ENCODE peak calls at places on chromosomes 5 and 9, in nine cellular contexts. One of them, this sample, is unnamed.
A peak's percentile ranks its signal among the peaks of the same experiment; 100 is the strongest.

GRCh38 chr9:123318192-123318591 is 37.8 kb upstream of the CRB2 start:
- DNase-seq in NCI-H2081: no peak
- DNase-seq in AG08396: no peak
- DNase-seq in mammary epithelial cell: no peak
- DNase-seq in activated CD4-positive, alpha-beta T cell treated with anti-CD3 and anti-CD28 coated beads, Interleukin-2, amount 50 U/mL, for 4 hours: no peak
- DNase-seq in NCI-H510A treated with DMSO at 0.1 percent for 48 hours: no peak
- DNase-seq in ELR: no peak
- DNase-seq in lung: no peak
- DNase-seq in cardiac muscle cell: peak; percentile 21
- DNase-seq in this sample: no peak

GRCh38 chr5:949815-950560 is 57.3 kb downstream of the TRIP13 start:
- DNase-seq in activated CD4-positive, alpha-beta T cell treated with anti-CD3 and anti-CD28 coated beads, Interleukin-2, amount 50 U/mL, for 4 hours: no peak
- DNase-seq in AG08396: no peak
- DNase-seq in lung: no peak
- DNase-seq in NCI-H2081: no peak
- DNase-seq in NCI-H510A treated with DMSO at 0.1 percent for 48 hours: no peak
- DNase-seq in ELR: no peak
- DNase-seq in mammary epithelial cell: no peak
- DNase-seq in cardiac muscle cell: no peak
- DNase-seq in this sample: peak; percentile 54

GRCh38 chr9:137304383-137305059 is 2.5 kb upstream of the NRARP start:
- DNase-seq in AG08396: no peak
- DNase-seq in mammary epithelial cell: no peak
- DNase-seq in cardiac muscle cell: no peak
- DNase-seq in NCI-H510A treated with DMSO at 0.1 percent for 48 hours: no peak
- DNase-seq in lung: no peak
- DNase-seq in NCI-H2081: no peak
- DNase-seq in ELR: peak; percentile 32
- DNase-seq in activated CD4-positive, alpha-beta T cell treated with anti-CD3 and anti-CD28 coated beads, Interleukin-2, amount 50 U/mL, for 4 hours: no peak
- DNase-seq in this sample: no peak

GRCh38 chr9:34485822-34486221 is 27.2 kb downstream of the DNAI1 start:
- DNase-seq in NCI-H2081: no peak
- DNase-seq in mammary epithelial cell: no peak
- DNase-seq in ELR: no peak
- DNase-seq in AG08396: no peak
- DNase-seq in NCI-H510A treated with DMSO at 0.1 percent for 48 hours: no peak
- DNase-seq in cardiac muscle cell: no peak
- DNase-seq in lung: no peak
- DNase-seq in activated CD4-positive, alpha-beta T cell treated with anti-CD3 and anti-CD28 coated beads, Interleukin-2, amount 50 U/mL, for 4 hours: no peak
- DNase-seq in this sample: no peak

GRCh38 chr9:137044042-137044441 is 1.9 kb downstream of the NPDC1 start:
- DNase-seq in activated CD4-positive, alpha-beta T cell treated with anti-CD3 and anti-CD28 coated beads, Interleukin-2, amount 50 U/mL, for 4 hours: no peak
- DNase-seq in NCI-H510A treated with DMSO at 0.1 percent for 48 hours: no peak
- DNase-seq in cardiac muscle cell: no peak
- DNase-seq in ELR: no peak
- DNase-seq in mammary epithelial cell: no peak
- DNase-seq in AG08396: no peak
- DNase-seq in NCI-H2081: no peak
- DNase-seq in lung: no peak
- DNase-seq in this sample: no peak

GRCh38 chr9:17695482-17695881 is 116.6 kb downstream of the SH3GL2 start:
- DNase-seq in activated CD4-positive, alpha-beta T cell treated with anti-CD3 and anti-CD28 coated beads, Interleukin-2, amount 50 U/mL, for 4 hours: no peak
- DNase-seq in mammary epithelial cell: no peak
- DNase-seq in NCI-H2081: no peak
- DNase-seq in NCI-H510A treated with DMSO at 0.1 percent for 48 hours: no peak
- DNase-seq in lung: no peak
- DNase-seq in ELR: no peak
- DNase-seq in AG08396: no peak
- DNase-seq in cardiac muscle cell: no peak
- DNase-seq in this sample: no peak

GRCh38 chr5:6489786-6490185 is 41.1 kb downstream of the UBE2QL1 start:
- DNase-seq in cardiac muscle cell: no peak
- DNase-seq in AG08396: no peak
- DNase-seq in lung: no peak
- DNase-seq in ELR: no peak
- DNase-seq in mammary epithelial cell: no peak
- DNase-seq in NCI-H2081: no peak
- DNase-seq in NCI-H510A treated with DMSO at 0.1 percent for 48 hours: no peak
- DNase-seq in activated CD4-positive, alpha-beta T cell treated with anti-CD3 and anti-CD28 coated beads, Interleukin-2, amount 50 U/mL, for 4 hours: no peak
- DNase-seq in this sample: no peak

GRCh38 chr5:175120412-175120811 is 323.6 kb downstream of the DRD1 start:
- DNase-seq in mammary epithelial cell: no peak
- DNase-seq in activated CD4-positive, alpha-beta T cell treated with anti-CD3 and anti-CD28 coated beads, Interleukin-2, amount 50 U/mL, for 4 hours: no peak
- DNase-seq in NCI-H510A treated with DMSO at 0.1 percent for 48 hours: no peak
- DNase-seq in NCI-H2081: no peak
- DNase-seq in cardiac muscle cell: no peak
- DNase-seq in lung: no peak
- DNase-seq in ELR: no peak
- DNase-seq in AG08396: no peak
- DNase-seq in this sample: no peak

GRCh38 chr9:138038244-138038671 is 160.7 kb downstream of the CACNA1B start:
- DNase-seq in ELR: no peak
- DNase-seq in activated CD4-positive, alpha-beta T cell treated with anti-CD3 and anti-CD28 coated beads, Interleukin-2, amount 50 U/mL, for 4 hours: no peak
- DNase-seq in cardiac muscle cell: no peak
- DNase-seq in NCI-H2081: no peak
- DNase-seq in mammary epithelial cell: no peak
- DNase-seq in NCI-H510A treated with DMSO at 0.1 percent for 48 hours: no peak
- DNase-seq in lung: no peak
- DNase-seq in AG08396: no peak
- DNase-seq in this sample: no peak

GRCh38 chr9:69811329-69811989 is 9.2 kb upstream of the CFAP95 start:
- DNase-seq in lung: no peak
- DNase-seq in NCI-H510A treated with DMSO at 0.1 percent for 48 hours: no peak
- DNase-seq in AG08396: no peak
- DNase-seq in activated CD4-positive, alpha-beta T cell treated with anti-CD3 and anti-CD28 coated beads, Interleukin-2, amount 50 U/mL, for 4 hours: no peak
- DNase-seq in mammary epithelial cell: no peak
- DNase-seq in NCI-H2081: no peak
- DNase-seq in cardiac muscle cell: no peak
- DNase-seq in ELR: no peak
- DNase-seq in this sample: no peak

GRCh38 chr5:10277773-10278630 is 27.9 kb downstream of the CCT5 start:
- DNase-seq in cardiac muscle cell: no peak
- DNase-seq in NCI-H510A treated with DMSO at 0.1 percent for 48 hours: no peak
- DNase-seq in lung: no peak
- DNase-seq in activated CD4-positive, alpha-beta T cell treated with anti-CD3 and anti-CD28 coated beads, Interleukin-2, amount 50 U/mL, for 4 hours: no peak
- DNase-seq in AG08396: no peak
- DNase-seq in mammary epithelial cell: no peak
- DNase-seq in NCI-H2081: no peak
- DNase-seq in ELR: no peak
- DNase-seq in this sample: no peak

GRCh38 chr5:59793000-59793399 is 100.5 kb downstream of the PDE4D start:
- DNase-seq in NCI-H510A treated with DMSO at 0.1 percent for 48 hours: no peak
- DNase-seq in AG08396: peak; percentile 41
- DNase-seq in lung: no peak
- DNase-seq in activated CD4-positive, alpha-beta T cell treated with anti-CD3 and anti-CD28 coated beads, Interleukin-2, amount 50 U/mL, for 4 hours: no peak
- DNase-seq in ELR: peak; percentile 96
- DNase-seq in NCI-H2081: no peak
- DNase-seq in mammary epithelial cell: peak; percentile 93
- DNase-seq in cardiac muscle cell: peak; percentile 94
- DNase-seq in this sample: no peak

GRCh38 chr9:13034696-13035006 is 244.8 kb downstream of the MPDZ start:
- DNase-seq in AG08396: no peak
- DNase-seq in mammary epithelial cell: no peak
- DNase-seq in NCI-H2081: no peak
- DNase-seq in cardiac muscle cell: peak; percentile 21
- DNase-seq in ELR: no peak
- DNase-seq in NCI-H510A treated with DMSO at 0.1 percent for 48 hours: peak; percentile 51
- DNase-seq in lung: no peak
- DNase-seq in activated CD4-positive, alpha-beta T cell treated with anti-CD3 and anti-CD28 coated beads, Interleukin-2, amount 50 U/mL, for 4 hours: no peak
- DNase-seq in this sample: peak; percentile 30

GRCh38 chr5:101686541-101686940 is 609.5 kb downstream of the SLCO4C1 start:
- DNase-seq in NCI-H510A treated with DMSO at 0.1 percent for 48 hours: no peak
- DNase-seq in ELR: no peak
- DNase-seq in activated CD4-positive, alpha-beta T cell treated with anti-CD3 and anti-CD28 coated beads, Interleukin-2, amount 50 U/mL, for 4 hours: no peak
- DNase-seq in NCI-H2081: no peak
- DNase-seq in lung: no peak
- DNase-seq in AG08396: no peak
- DNase-seq in mammary epithelial cell: no peak
- DNase-seq in cardiac muscle cell: no peak
- DNase-seq in this sample: no peak

GRCh38 chr5:175775416-175775815 is 96.0 kb upstream of the CPLX2 start:
- DNase-seq in activated CD4-positive, alpha-beta T cell treated with anti-CD3 and anti-CD28 coated beads, Interleukin-2, amount 50 U/mL, for 4 hours: no peak
- DNase-seq in mammary epithelial cell: no peak
- DNase-seq in lung: no peak
- DNase-seq in ELR: no peak
- DNase-seq in NCI-H2081: no peak
- DNase-seq in cardiac muscle cell: no peak
- DNase-seq in AG08396: no peak
- DNase-seq in NCI-H510A treated with DMSO at 0.1 percent for 48 hours: no peak
- DNase-seq in this sample: no peak

GRCh38 chr5:123875444-123876264 is 363.7 kb downstream of the CSNK1G3 start:
- DNase-seq in activated CD4-positive, alpha-beta T cell treated with anti-CD3 and anti-CD28 coated beads, Interleukin-2, amount 50 U/mL, for 4 hours: no peak
- DNase-seq in NCI-H2081: peak; percentile 45
- DNase-seq in NCI-H510A treated with DMSO at 0.1 percent for 48 hours: no peak
- DNase-seq in mammary epithelial cell: no peak
- DNase-seq in AG08396: no peak
- DNase-seq in cardiac muscle cell: peak; percentile 21
- DNase-seq in ELR: no peak
- DNase-seq in lung: no peak
- DNase-seq in this sample: peak; percentile 36

GRCh38 chr5:64210866-64211265 is 45.2 kb downstream of the RNF180 start:
- DNase-seq in mammary epithelial cell: peak; percentile 84
- DNase-seq in ELR: peak; percentile 89
- DNase-seq in activated CD4-positive, alpha-beta T cell treated with anti-CD3 and anti-CD28 coated beads, Interleukin-2, amount 50 U/mL, for 4 hours: no peak
- DNase-seq in AG08396: peak; percentile 62
- DNase-seq in cardiac muscle cell: peak; percentile 87
- DNase-seq in lung: no peak
- DNase-seq in NCI-H510A treated with DMSO at 0.1 percent for 48 hours: no peak
- DNase-seq in NCI-H2081: no peak
- DNase-seq in this sample: no peak

GRCh38 chr5:174307656-174308271 is 262.3 kb downstream of the NSG2 start:
- DNase-seq in mammary epithelial cell: no peak
- DNase-seq in ELR: no peak
- DNase-seq in activated CD4-positive, alpha-beta T cell treated with anti-CD3 and anti-CD28 coated beads, Interleukin-2, amount 50 U/mL, for 4 hours: no peak
- DNase-seq in cardiac muscle cell: no peak
- DNase-seq in NCI-H510A treated with DMSO at 0.1 percent for 48 hours: no peak
- DNase-seq in AG08396: no peak
- DNase-seq in lung: no peak
- DNase-seq in NCI-H2081: no peak
- DNase-seq in this sample: no peak

GRCh38 chr9:13568446-13568845 is 289.0 kb upstream of the MPDZ start:
- DNase-seq in mammary epithelial cell: no peak
- DNase-seq in ELR: no peak
- DNase-seq in cardiac muscle cell: peak; percentile 38
- DNase-seq in activated CD4-positive, alpha-beta T cell treated with anti-CD3 and anti-CD28 coated beads, Interleukin-2, amount 50 U/mL, for 4 hours: no peak
- DNase-seq in NCI-H510A treated with DMSO at 0.1 percent for 48 hours: no peak
- DNase-seq in NCI-H2081: peak; percentile 60
- DNase-seq in lung: no peak
- DNase-seq in AG08396: no peak
- DNase-seq in this sample: peak; percentile 74

GRCh38 chr5:103475629-103476240 is 86.9 kb downstream of the NUDT12 start:
- DNase-seq in activated CD4-positive, alpha-beta T cell treated with anti-CD3 and anti-CD28 coated beads, Interleukin-2, amount 50 U/mL, for 4 hours: no peak
- DNase-seq in NCI-H510A treated with DMSO at 0.1 percent for 48 hours: peak; percentile 28
- DNase-seq in cardiac muscle cell: peak; percentile 74
- DNase-seq in AG08396: peak; percentile 25
- DNase-seq in lung: no peak
- DNase-seq in mammary epithelial cell: peak; percentile 32
- DNase-seq in NCI-H2081: peak; percentile 34
- DNase-seq in ELR: peak; percentile 77
- DNase-seq in this sample: peak; percentile 36

GRCh38 chr5:52809884-52810283 is 22.2 kb downstream of the ITGA1 start:
- DNase-seq in AG08396: no peak
- DNase-seq in mammary epithelial cell: peak; percentile 37
- DNase-seq in activated CD4-positive, alpha-beta T cell treated with anti-CD3 and anti-CD28 coated beads, Interleukin-2, amount 50 U/mL, for 4 hours: no peak
- DNase-seq in NCI-H2081: no peak
- DNase-seq in lung: no peak
- DNase-seq in NCI-H510A treated with DMSO at 0.1 percent for 48 hours: no peak
- DNase-seq in ELR: peak; percentile 77
- DNase-seq in cardiac muscle cell: no peak
- DNase-seq in this sample: no peak

GRCh38 chr5:65512170-65512937 is 30.6 kb upstream of the ADAMTS6 start:
- DNase-seq in AG08396: no peak
- DNase-seq in NCI-H510A treated with DMSO at 0.1 percent for 48 hours: no peak
- DNase-seq in lung: no peak
- DNase-seq in cardiac muscle cell: no peak
- DNase-seq in activated CD4-positive, alpha-beta T cell treated with anti-CD3 and anti-CD28 coated beads, Interleukin-2, amount 50 U/mL, for 4 hours: no peak
- DNase-seq in NCI-H2081: no peak
- DNase-seq in mammary epithelial cell: no peak
- DNase-seq in ELR: peak; percentile 8
- DNase-seq in this sample: no peak

GRCh38 chr5:80653497-80653896 is 955 bp upstream of the MSH3 start:
- DNase-seq in AG08396: no peak
- DNase-seq in ELR: no peak
- DNase-seq in cardiac muscle cell: no peak
- DNase-seq in lung: no peak
- DNase-seq in mammary epithelial cell: no peak
- DNase-seq in NCI-H2081: no peak
- DNase-seq in activated CD4-positive, alpha-beta T cell treated with anti-CD3 and anti-CD28 coated beads, Interleukin-2, amount 50 U/mL, for 4 hours: no peak
- DNase-seq in NCI-H510A treated with DMSO at 0.1 percent for 48 hours: no peak
- DNase-seq in this sample: no peak